ENCODE peak calls at places on chromosomes 16 and 17, in eight cellular contexts. X is A549; Y is naive thymus-derived CD4-positive, alpha-beta T cell; P is astrocyte of the cerebellum; D is body of pancreas; E is mucosa of descending colon; F is Panc1; C is ovary. M is an unnamed sample.

GRCh38 chr17:31629696-31630470 is 229.2 kb downstream of the COPRS start:
- DNase-seq in X (no peak), Y (no peak), P (peak), D (no peak), E (no peak), F (no peak), C (no peak), M (peak)

GRCh38 chr17:21318439-21318838 is 33.9 kb downstream of the MAP2K3 start:
- DNase-seq in X (no peak), Y (no peak), P (no peak), D (no peak), E (peak), F (no peak), C (peak), M (no peak)

GRCh38 chr16:154223-155030 is 2.0 kb downstream of the HBZ start:
- DNase-seq in X (no peak), Y (no peak), P (no peak), D (peak), E (no peak), F (no peak), C (peak), M (no peak)

GRCh38 chr16:32116080-32116479 is 137.0 kb upstream of the TP53TG3D start:
- DNase-seq in X (no peak), Y (peak), P (no peak), D (peak), E (peak), F (no peak), C (no peak), M (no peak)

GRCh38 chr16:9417898-9418297 is 326.5 kb downstream of the HAPSTR1 start:
- DNase-seq in X (no peak), Y (no peak), P (no peak), D (no peak), E (no peak), F (no peak), C (no peak), M (no peak)

GRCh38 chr16:55661842-55662479 is 6.2 kb downstream of the SLC6A2 start:
- DNase-seq in X (no peak), Y (no peak), P (no peak), D (no peak), E (no peak), F (no peak), C (no peak), M (no peak)

GRCh38 chr16:55030944-55031343 is 100.3 kb downstream of the IRX5 start:
- DNase-seq in X (no peak), Y (no peak), P (no peak), D (no peak), E (no peak), F (no peak), C (no peak), M (no peak)

GRCh38 chr17:18916816-18917496 is 35.0 kb upstream of the SLC5A10 start:
- DNase-seq in X (no peak), Y (no peak), P (no peak), D (no peak), E (no peak), F (no peak), C (no peak), M (no peak)

GRCh38 chr16:85728879-85729278 is 22.0 kb downstream of the C16orf74 start:
- DNase-seq in X (no peak), Y (no peak), P (no peak), D (no peak), E (no peak), F (no peak), C (no peak), M (no peak)

GRCh38 chr17:50352693-50353599 is 7.0 kb downstream of the XYLT2 start:
- DNase-seq in X (no peak), Y (no peak), P (no peak), D (no peak), E (no peak), F (no peak), C (peak), M (no peak)

GRCh38 chr16:80125677-80126076 is 415.1 kb upstream of the DYNLRB2 start:
- DNase-seq in X (no peak), Y (no peak), P (no peak), D (peak), E (peak), F (no peak), C (peak), M (no peak)

GRCh38 chr16:55039511-55039910 is 108.8 kb downstream of the IRX5 start:
- DNase-seq in X (no peak), Y (no peak), P (no peak), D (no peak), E (no peak), F (no peak), C (no peak), M (no peak)

GRCh38 chr16:1046271-1046955 is 26.1 kb upstream of the SSTR5 start:
- DNase-seq in X (no peak), Y (no peak), P (no peak), D (no peak), E (no peak), F (no peak), C (no peak), M (no peak)

GRCh38 chr16:49603956-49604355 is 230.4 kb downstream of the C16orf78 start:
- DNase-seq in X (no peak), Y (no peak), P (no peak), D (no peak), E (no peak), F (no peak), C (no peak), M (no peak)

GRCh38 chr16:70438325-70438982 is 446 bp downstream of the ST3GAL2 start:
- DNase-seq in X (no peak), Y (no peak), P (no peak), D (peak), E (peak), F (no peak), C (peak), M (no peak)

GRCh38 chr17:70028397-70028796 is 46.6 kb upstream of the KCNJ16 start:
- DNase-seq in X (no peak), Y (no peak), P (no peak), D (no peak), E (no peak), F (no peak), C (no peak), M (no peak)

GRCh38 chr17:80423536-80424225 is 8.7 kb downstream of the ENDOV start:
- DNase-seq in X (no peak), Y (no peak), P (no peak), D (no peak), E (peak), F (no peak), C (no peak), M (no peak)

GRCh38 chr17:76493505-76494167 is 7.6 kb downstream of the RHBDF2 start:
- DNase-seq in X (no peak), Y (peak), P (no peak), D (no peak), E (peak), F (no peak), C (no peak), M (no peak)

GRCh38 chr17:82754297-82755208 is 2.7 kb downstream of the TBCD start:
- DNase-seq in X (no peak), Y (no peak), P (no peak), D (no peak), E (no peak), F (no peak), C (no peak), M (no peak)

DNA sequence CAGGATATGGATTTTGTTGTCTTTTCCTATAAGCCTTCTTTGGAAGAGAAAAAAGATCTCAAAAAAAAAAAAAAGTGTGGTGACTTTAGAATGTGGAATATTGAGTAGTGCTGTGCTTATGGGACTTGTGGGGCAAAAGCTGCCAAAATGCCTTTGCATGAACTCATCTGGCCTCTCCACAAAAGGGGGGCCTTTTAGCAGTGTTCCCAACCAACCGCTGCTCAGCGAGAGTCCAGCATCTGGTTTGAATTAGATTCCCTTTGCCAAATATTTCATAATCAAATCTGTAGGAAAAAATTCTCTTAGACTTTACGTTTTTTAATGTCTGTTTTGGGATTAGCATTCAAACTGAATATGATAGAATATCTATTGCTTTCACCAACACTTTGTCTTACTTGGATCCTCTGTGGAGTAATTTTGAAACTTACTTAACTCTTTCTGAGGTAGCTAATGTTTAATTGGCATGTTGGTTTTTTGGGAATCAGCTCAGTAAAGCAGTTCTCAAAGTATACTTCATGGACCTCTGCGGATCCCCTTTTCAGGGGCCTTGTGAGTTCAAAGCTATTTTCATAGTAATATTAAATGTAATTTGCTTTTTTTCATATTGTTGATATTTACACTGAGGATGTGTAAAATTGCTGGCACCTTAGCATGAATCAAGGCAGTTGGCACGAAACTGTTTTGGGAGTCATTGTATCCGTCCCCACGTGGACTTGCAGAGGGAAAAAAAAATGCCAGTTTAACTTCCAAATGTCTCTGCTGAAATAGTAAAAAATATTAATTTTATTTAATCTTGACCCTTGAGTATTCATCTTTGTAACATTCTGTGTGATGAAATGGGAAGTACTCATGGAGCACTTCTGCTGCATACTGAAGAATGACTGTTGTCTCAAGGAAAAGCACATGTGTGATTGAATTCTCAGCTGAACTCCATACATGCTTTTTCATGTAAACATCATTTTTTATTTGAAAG is 34.7 kb upstream of the VPS4A start:
- DNase-seq in X (no peak), Y (no peak), P (peak), D (peak), E (no peak), F (no peak), C (peak), M (peak)
- H3K4me3 ChIP-seq in X (no peak), Y (no peak), P (no peak), D (no peak), E (no peak), F (no peak), C (no peak), M (peak)

GRCh38 chr17:40176409-40177110 is 710 bp upstream of the RAPGEFL1 start:
- DNase-seq in X (no peak), Y (no peak), P (no peak), D (no peak), E (peak), F (no peak), C (no peak), M (no peak)

GRCh38 chr17:40178660-40179059 is 1.4 kb downstream of the RAPGEFL1 start:
- DNase-seq in X (no peak), Y (no peak), P (no peak), D (no peak), E (no peak), F (no peak), C (no peak), M (no peak)

GRCh38 chr17:40179923-40180659 is 2.8 kb downstream of the RAPGEFL1 start:
- DNase-seq in X (peak), Y (no peak), P (peak), D (no peak), E (no peak), F (no peak), C (no peak), M (no peak)

GRCh38 chr17:40177275-40177874 is at the start of gene RAPGEFL1:
- DNase-seq in X (no peak), Y (peak), P (no peak), D (peak), E (peak), F (no peak), C (peak), M (no peak)

DNA sequence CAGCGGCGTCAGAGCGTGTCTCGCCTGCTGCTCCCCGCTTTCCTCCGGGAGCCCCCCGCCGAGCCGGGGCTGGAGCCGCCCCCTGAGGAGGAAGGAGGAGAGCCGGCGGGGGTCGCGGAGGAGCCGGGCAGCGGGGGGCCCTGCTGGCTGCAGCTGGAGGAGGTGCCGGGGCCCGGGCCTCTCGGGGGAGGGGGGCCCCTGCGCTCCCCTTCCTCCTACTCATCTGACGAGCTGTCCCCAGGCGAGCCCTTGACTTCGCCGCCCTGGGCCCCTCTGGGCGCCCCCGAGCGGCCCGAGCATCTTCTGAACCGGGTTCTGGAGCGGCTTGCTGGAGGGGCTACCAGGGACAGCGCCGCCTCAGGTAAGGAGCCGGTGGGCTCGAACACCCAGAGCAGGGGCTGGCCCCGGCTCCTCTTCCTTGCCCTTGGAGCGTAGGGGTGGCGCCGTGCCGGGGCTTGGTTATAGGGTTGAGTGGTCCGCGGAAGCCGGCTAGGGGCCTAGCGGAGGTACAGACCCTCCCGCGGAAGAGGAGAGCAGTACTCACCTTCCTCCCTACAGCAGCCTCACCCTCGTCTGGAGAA is 841 bp downstream of the RAPGEFL1 start:
- DNase-seq in X (no peak), Y (peak), P (no peak), D (no peak), E (peak), F (no peak), C (peak), M (no peak)
- H3K4me3 ChIP-seq in X (no peak), Y (no peak), P (peak), D (peak), E (peak), F (no peak), C (peak), M (no peak)

GRCh38 chr17:48548687-48549621 is 4.0 kb upstream of the HOXB2 start:
- DNase-seq in X (no peak), Y (no peak), P (no peak), D (no peak), E (no peak), F (no peak), C (no peak), M (no peak)
- H3K4me3 ChIP-seq in X (no peak), Y (peak), P (no peak), D (no peak), E (no peak), F (peak), C (no peak), M (no peak)

DNA sequence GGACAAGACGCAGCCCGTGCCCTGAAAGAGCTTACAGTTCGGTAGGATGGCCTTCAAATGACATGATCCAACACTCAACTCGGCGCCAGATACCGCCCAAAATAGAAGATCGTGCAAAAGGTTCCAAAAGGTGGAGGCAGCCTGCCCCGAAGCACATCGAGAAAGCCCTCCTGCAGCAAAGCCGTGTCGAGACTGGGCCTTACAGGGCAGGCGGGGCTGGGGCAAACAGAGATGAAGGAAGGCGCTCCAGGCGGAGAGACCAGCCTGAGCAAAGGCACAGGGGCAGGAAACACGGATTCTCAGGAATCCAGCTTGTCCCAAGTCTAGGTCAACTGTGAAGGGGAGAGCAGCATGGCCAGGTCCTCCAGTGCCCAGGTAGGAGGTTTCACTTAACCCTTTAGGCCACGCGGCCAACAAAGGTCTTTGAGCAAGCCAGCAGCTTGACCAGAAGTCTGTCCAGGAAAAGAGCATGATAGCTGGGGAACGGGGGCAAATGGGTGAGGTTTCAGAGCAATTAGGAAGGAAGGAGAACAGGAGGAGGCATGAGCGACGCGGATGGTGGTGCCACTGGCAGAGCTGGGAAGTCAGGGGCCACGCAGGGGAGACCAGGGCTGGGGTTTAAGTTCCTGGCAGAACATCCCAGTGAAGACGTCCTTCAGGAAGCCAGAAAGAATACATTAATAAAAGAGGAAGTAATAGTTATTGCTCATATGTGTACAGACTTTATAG is 21.2 kb upstream of the EIF1 start:
- DNase-seq in X (no peak), Y (no peak), P (no peak), D (no peak), E (no peak), F (no peak), C (no peak), M (no peak)
- H3K4me3 ChIP-seq in X (no peak), Y (peak), P (peak), D (no peak), E (no peak), F (peak), C (no peak), M (peak)

DNA sequence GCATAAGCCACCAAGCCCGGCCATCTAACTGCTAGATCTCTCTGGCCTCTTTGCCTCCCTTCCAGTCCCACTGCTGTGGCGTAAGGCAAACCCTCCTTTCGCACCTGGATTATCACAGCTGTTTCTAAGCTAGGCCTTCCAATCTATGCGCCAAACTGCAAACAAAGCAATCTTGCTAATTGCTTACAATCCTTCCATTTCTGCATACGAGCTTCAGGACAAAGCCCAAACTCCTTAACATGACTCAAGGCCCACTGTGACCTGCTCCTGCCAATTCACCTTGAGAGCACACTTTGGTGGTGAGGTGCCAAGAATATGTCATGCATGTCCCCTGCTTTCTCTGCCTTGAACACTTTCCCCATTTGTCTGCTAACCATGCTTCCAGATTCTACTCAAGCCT is 6.0 kb upstream of the ARL5C start:
- DNase-seq in X (no peak), Y (no peak), P (no peak), D (peak), E (no peak), F (no peak), C (no peak), M (no peak)
- H3K4me3 ChIP-seq in X (no peak), Y (no peak), P (no peak), D (no peak), E (no peak), F (no peak), C (no peak), M (no peak)

DNA sequence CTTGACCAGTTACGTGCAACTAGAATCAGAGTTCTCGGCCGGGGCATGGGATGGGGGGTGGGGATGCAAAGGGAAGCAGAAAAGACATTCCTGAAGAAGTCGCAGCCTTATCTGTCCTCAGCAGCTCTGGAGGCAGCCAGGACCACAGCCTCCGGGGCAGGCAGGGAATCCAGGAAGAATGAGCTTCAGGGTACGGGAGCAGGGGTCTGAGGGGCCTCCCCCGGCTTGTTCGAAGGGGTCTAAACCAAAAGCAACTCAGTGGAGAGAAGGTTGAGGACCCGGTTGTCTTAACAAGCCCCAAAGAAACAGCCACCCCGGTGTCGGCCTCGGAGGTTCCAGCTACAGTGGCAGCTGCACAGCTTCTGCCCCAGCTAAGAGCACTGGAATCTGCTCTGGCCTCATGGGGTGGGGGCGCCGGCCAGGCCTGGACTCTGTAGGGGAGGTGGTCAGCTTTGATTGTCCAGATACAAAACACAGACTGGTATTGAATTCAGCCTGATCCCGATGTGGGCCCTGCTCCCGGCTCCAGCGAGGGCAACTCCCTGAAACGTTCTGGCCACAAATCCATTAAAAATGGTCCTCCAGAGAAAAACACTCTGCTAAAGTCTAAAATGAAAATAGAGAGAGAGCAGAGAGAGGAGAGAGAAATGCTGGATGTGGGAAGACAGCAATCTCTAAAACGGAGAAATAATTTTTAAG is 7.7 kb downstream of the HOXB4 start:
- DNase-seq in X (no peak), Y (no peak), P (no peak), D (no peak), E (no peak), F (no peak), C (no peak), M (no peak)
- H3K4me3 ChIP-seq in X (no peak), Y (no peak), P (peak), D (no peak), E (no peak), F (peak), C (no peak), M (peak)

GRCh38 chr17:81482673-81483072 is 29.9 kb downstream of the ACTG1 start:
- DNase-seq in X (no peak), Y (no peak), P (no peak), D (peak), E (no peak), F (no peak), C (peak), M (no peak)
- H3K4me3 ChIP-seq in X (no peak), Y (no peak), P (no peak), D (no peak), E (no peak), F (no peak), C (no peak), M (no peak)

GRCh38 chr16:2468142-2468724 is 2.9 kb upstream of the NTN3 start:
- DNase-seq in X (peak), Y (no peak), P (no peak), D (peak), E (no peak), F (no peak), C (peak), M (no peak)
- H3K4me3 ChIP-seq in X (peak), Y (no peak), P (peak), D (peak), E (no peak), F (peak), C (peak), M (peak)

M was measured in AG04450.